ENCODE peak calls at places on chromosomes 6 and 20, in nine cellular contexts. P is NCI-H1092 treated with DMSO at 0.1 percent for 48 hours, Z is NCI-H460, K is GM13977, E is T-helper 9 cell, F is NCI-H187, D is breast epithelium, M is posterior vena cava, G is memory B cell. S is an unnamed sample.

GRCh38 chr6:20379231-20379630 is 22.4 kb upstream of the E2F3 start:
- DNase-seq in K (no peak), P (no peak), M (no peak), G (no peak), D (no peak), F (no peak), E (no peak), Z (no peak), S (no peak)

GRCh38 chr6:138473144-138473543 is 26.1 kb downstream of the NHSL1 start:
- DNase-seq in F (no peak), D (no peak), K (no peak), E (no peak), M (no peak), Z (no peak), G (no peak), P (no peak), S (no peak)

GRCh38 chr6:13971303-13971702 is 46.6 kb downstream of the RNF182 start:
- DNase-seq in D (no peak), F (no peak), Z (no peak), E (no peak), M (no peak), G (no peak), K (no peak), P (no peak), S (no peak)

GRCh38 chr6:56764081-56764566 is 121.4 kb upstream of the DST start:
- DNase-seq in D (no peak), Z (no peak), K (peak), F (no peak), E (no peak), M (no peak), G (no peak), P (no peak), S (no peak)

GRCh38 chr20:21315138-21315537 is 12.0 kb downstream of the XRN2 start:
- DNase-seq in G (no peak), E (no peak), M (no peak), Z (no peak), F (no peak), K (no peak), D (no peak), P (no peak), S (no peak)

GRCh38 chr6:82033631-82034211 is 213.8 kb downstream of the IBTK start:
- DNase-seq in F (no peak), D (no peak), E (no peak), M (no peak), P (no peak), G (no peak), K (no peak), Z (no peak), S (no peak)

GRCh38 chr6:169867751-169868191 is 116.3 kb downstream of the ERMARD start:
- DNase-seq in E (no peak), Z (no peak), K (no peak), P (no peak), G (no peak), D (no peak), M (no peak), F (no peak), S (no peak)

GRCh38 chr6:107784669-107785068 is 39.4 kb downstream of the SCML4 start:
- DNase-seq in F (no peak), E (no peak), M (no peak), P (no peak), G (no peak), D (no peak), Z (no peak), K (no peak), S (no peak)

GRCh38 chr6:45574885-45575284 is 197.2 kb upstream of the SUPT3H start:
- DNase-seq in G (no peak), M (no peak), F (no peak), K (no peak), P (no peak), D (no peak), E (no peak), Z (no peak), S (no peak)

GRCh38 chr6:51339728-51340127 is 521.1 kb downstream of the TFAP2B start:
- DNase-seq in G (no peak), P (no peak), E (no peak), M (no peak), D (no peak), K (no peak), F (no peak), Z (no peak), S (no peak)

GRCh38 chr6:141077355-141078333 is 1055.1 kb upstream of the GJE1 start:
- DNase-seq in K (peak), G (no peak), P (no peak), Z (peak), D (no peak), F (no peak), E (no peak), M (no peak), S (peak)

GRCh38 chr6:30515106-30515505 is 25.8 kb downstream of the HLA-E start:
- DNase-seq in D (no peak), Z (no peak), F (no peak), G (no peak), E (no peak), M (no peak), P (no peak), K (no peak), S (no peak)

GRCh38 chr6:42158631-42159030 is 14.5 kb upstream of the GUCA1A start:
- DNase-seq in G (no peak), D (no peak), M (no peak), Z (no peak), F (no peak), E (no peak), P (no peak), K (no peak), S (no peak)

GRCh38 chr20:18590163-18590562 is 2.3 kb downstream of the DTD1 start:
- DNase-seq in M (no peak), D (no peak), Z (no peak), F (no peak), K (no peak), G (no peak), E (no peak), P (no peak), S (no peak)

GRCh38 chr6:45587229-45588060 is 209.7 kb upstream of the SUPT3H start:
- DNase-seq in Z (no peak), K (no peak), D (no peak), G (no peak), E (no peak), P (no peak), F (no peak), M (no peak), S (no peak)

GRCh38 chr6:136137008-136137689 is 113.0 kb downstream of the MTFR2 start:
- DNase-seq in Z (no peak), E (no peak), F (no peak), G (no peak), P (no peak), D (no peak), M (no peak), K (no peak), S (peak)

GRCh38 chr6:56714982-56715456 is 72.3 kb upstream of the DST start:
- DNase-seq in K (no peak), F (no peak), M (no peak), E (no peak), Z (no peak), D (no peak), G (no peak), P (no peak), S (no peak)

S was measured in NCI-H748 treated with DMSO at 0.1 percent for 48 hours.